ENCODE peak calls at places on chromosomes 2 and 18, in nine cellular contexts. N is H9; P is HFFc6; J is mesendoderm; A is RWPE1; D is activated CD4-positive, alpha-beta T cell treated with anti-CD3 and anti-CD28 coated beads, Interleukin-2, amount 50 U/mL, for 1 hour; T is occipital lobe; Y is stimulated activated CD4-positive, alpha-beta T cell treated with anti-CD3 and anti-CD28 coated beads, Interleukin-1b, Interleukin-23, amount 100 ng/mL, for 48 hours; X is effector CD4-positive, alpha-beta T cell. K is an unnamed sample.

GRCh38 chr2:9909106-9909505 is 42.4 kb upstream of the GRHL1 start:
- DNase-seq in N (no peak), P (no peak), J (no peak), A (no peak), D (no peak), T (no peak), Y (no peak), X (no peak), K (no peak)

GRCh38 chr2:37599688-37600525 is 71.5 kb downstream of the CDC42EP3 start:
- DNase-seq in N (no peak), P (no peak), J (no peak), A (no peak), D (peak; percentile 76), T (no peak), Y (peak; percentile 23), X (peak; percentile 65), K (no peak)

GRCh38 chr2:59892398-59892797 is 661.1 kb downstream of the BCL11A start:
- DNase-seq in N (peak; percentile 31), P (no peak), J (no peak), A (no peak), D (no peak), T (no peak), Y (no peak), X (no peak), K (no peak)

GRCh38 chr2:188623995-188624643 is 332.4 kb downstream of the GULP1 start:
- DNase-seq in N (no peak), P (no peak), J (peak; percentile 80), A (no peak), D (no peak), T (no peak), Y (no peak), X (no peak), K (no peak)

GRCh38 chr18:62480927-62481326 is 41.9 kb upstream of the ZCCHC2 start:
- DNase-seq in N (no peak), P (no peak), J (no peak), A (no peak), D (no peak), T (no peak), Y (no peak), X (no peak), K (no peak)

GRCh38 chr2:201984800-201985525 is 48.7 kb upstream of the FZD7 start:
- DNase-seq in N (no peak), P (no peak), J (no peak), A (no peak), D (no peak), T (peak; percentile 78), Y (no peak), X (no peak), K (no peak)

GRCh38 chr2:116264872-116265271 is 1549.6 kb upstream of the DDX18 start:
- DNase-seq in N (no peak), P (no peak), J (no peak), A (no peak), D (no peak), T (no peak), Y (no peak), X (no peak), K (no peak)

GRCh38 chr2:219111375-219112069 is 49.1 kb downstream of the NHEJ1 start:
- DNase-seq in N (no peak), P (no peak), J (no peak), A (no peak), D (no peak), T (no peak), Y (no peak), X (no peak), K (no peak)

GRCh38 chr2:190970872-190971506 is 43.0 kb downstream of the STAT1 start:
- DNase-seq in N (no peak), P (no peak), J (no peak), A (no peak), D (no peak), T (no peak), Y (no peak), X (no peak), K (no peak)

GRCh38 chr2:32484907-32485306 is 128.1 kb downstream of the BIRC6 start:
- DNase-seq in N (no peak), P (peak; percentile 96), J (no peak), A (peak; percentile 81), D (no peak), T (no peak), Y (no peak), X (no peak), K (peak; percentile 62)

GRCh38 chr2:41966920-41967319 is 80.9 kb upstream of the PKDCC start:
- DNase-seq in N (no peak), P (no peak), J (no peak), A (no peak), D (no peak), T (peak; percentile 66), Y (no peak), X (no peak), K (no peak)

GRCh38 chr2:216664593-216665034 is 30.7 kb downstream of the IGFBP5 start:
- DNase-seq in N (no peak), P (no peak), J (peak; percentile 63), A (no peak), D (no peak), T (no peak), Y (no peak), X (no peak), K (no peak)

GRCh38 chr2:42971947-42972736 is 179.8 kb upstream of the HAAO start:
- DNase-seq in N (no peak), P (no peak), J (peak; percentile 56), A (no peak), D (no peak), T (no peak), Y (no peak), X (no peak), K (no peak)

GRCh38 chr2:239150125-239151011 is 250.5 kb downstream of the HDAC4 start:
- DNase-seq in N (no peak), P (no peak), J (no peak), A (no peak), D (no peak), T (no peak), Y (no peak), X (no peak), K (no peak)

GRCh38 chr2:152718909-152719645 is 657 bp downstream of the ARL6IP6 start:
- DNase-seq in N (peak; percentile 64), P (peak; percentile 39), J (peak; percentile 90), A (peak; percentile 73), D (no peak), T (no peak), Y (peak; percentile 48), X (peak; percentile 4), K (peak; percentile 13)

GRCh38 chr2:127581050-127581345 is 45.5 kb downstream of the MYO7B start:
- DNase-seq in N (no peak), P (no peak), J (no peak), A (no peak), D (no peak), T (no peak), Y (no peak), X (no peak), K (no peak)

GRCh38 chr2:20326163-20326780 is 24.4 kb downstream of the PUM2 start:
- DNase-seq in N (no peak), P (peak; percentile 40), J (peak; percentile 78), A (peak; percentile 55), D (peak; percentile 50), T (peak; percentile 10), Y (peak; percentile 43), X (peak; percentile 27), K (peak; percentile 60)

GRCh38 chr2:178767099-178768060 is 39.8 kb downstream of the TTN start:
- DNase-seq in N (no peak), P (no peak), J (no peak), A (no peak), D (no peak), T (no peak), Y (no peak), X (no peak), K (no peak)

GRCh38 chr2:48496867-48497266 is 33.1 kb upstream of the STON1 start:
- DNase-seq in N (no peak), P (peak; percentile 74), J (peak; percentile 69), A (no peak), D (no peak), T (no peak), Y (no peak), X (no peak), K (peak; percentile 25)

GRCh38 chr2:144570566-144570965 is 50.6 kb upstream of the ZEB2 start:
- DNase-seq in N (no peak), P (no peak), J (no peak), A (no peak), D (no peak), T (no peak), Y (no peak), X (no peak), K (no peak)

GRCh38 chr2:24855703-24856102 is 62.5 kb downstream of the CENPO start:
- DNase-seq in N (no peak), P (peak; percentile 49), J (peak; percentile 64), A (no peak), D (no peak), T (no peak), Y (no peak), X (no peak), K (no peak)

GRCh38 chr2:188645982-188646381 is 328.2 kb upstream of the COL3A1 start:
- DNase-seq in N (no peak), P (peak; percentile 68), J (no peak), A (no peak), D (no peak), T (no peak), Y (no peak), X (no peak), K (no peak)

GRCh38 chr2:121088251-121089004 is 196.6 kb downstream of the TFCP2L1 start:
- DNase-seq in N (no peak), P (no peak), J (no peak), A (no peak), D (no peak), T (no peak), Y (no peak), X (no peak), K (no peak)

GRCh38 chr2:226705965-226706364 is 93.7 kb downstream of the IRS1 start:
- DNase-seq in N (no peak), P (no peak), J (no peak), A (no peak), D (no peak), T (no peak), Y (no peak), X (no peak), K (no peak)

GRCh38 chr2:61715501-61715900 is 138.4 kb downstream of the FAM161A start:
- DNase-seq in N (no peak), P (no peak), J (no peak), A (no peak), D (no peak), T (no peak), Y (no peak), X (no peak), K (no peak)

GRCh38 chr2:108994250-108994649 is 5.2 kb upstream of the EDAR start:
- DNase-seq in N (no peak), P (no peak), J (no peak), A (no peak), D (no peak), T (no peak), Y (no peak), X (no peak), K (no peak)

GRCh38 chr2:120820263-120820884 is 84.7 kb downstream of the GLI2 start:
- DNase-seq in N (no peak), P (peak; percentile 70), J (no peak), A (no peak), D (no peak), T (no peak), Y (no peak), X (no peak), K (peak; percentile 61)

GRCh38 chr18:3016584-3017292 is 3.8 kb upstream of the LPIN2 start:
- DNase-seq in N (no peak), P (no peak), J (no peak), A (no peak), D (no peak), T (no peak), Y (no peak), X (no peak), K (no peak)

GRCh38 chr2:101501443-101501842 is 26.5 kb upstream of the RFX8 start:
- DNase-seq in N (no peak), P (no peak), J (no peak), A (no peak), D (no peak), T (no peak), Y (peak; percentile 34), X (no peak), K (no peak)

GRCh38 chr2:240556553-240557100 is 1.2 kb downstream of the ANKMY1 start:
- DNase-seq in N (peak; percentile 82), P (peak; percentile 31), J (peak; percentile 86), A (no peak), D (peak; percentile 77), T (no peak), Y (peak; percentile 73), X (peak; percentile 60), K (peak; percentile 55)

GRCh38 chr2:236317938-236318396 is 53.8 kb upstream of the ASB18 start:
- DNase-seq in N (no peak), P (no peak), J (no peak), A (no peak), D (no peak), T (no peak), Y (no peak), X (no peak), K (no peak)

K was measured in AG08396.